ENCODE peak calls at places on chromosomes 3 and 15, in ten cellular contexts. V is natural killer cell treated with Interleukin-12 subunit alpha and Interleukin-12 subunit beta and Interleukin-15 and Interleukin-18, amount 100 ng/mL, for 72 hours; N is left ventricle myocardium inferior; G is activated CD8-positive, alpha-beta memory T cell treated with anti-CD3 and anti-CD28 coated beads for 24 hours; W is PC-9; P is iris pigment epithelial cell; H is GM23338; L is NCI-H2081; X is small intestine; B is GM13976. S is an unnamed sample.

GRCh38 chr15:72319985-72320671 is at the start of gene CELF6:
- DNase-seq in V (peak; percentile 78), N (peak; percentile 69), G (peak; percentile 85), W (peak; percentile 49), P (peak; percentile 81), H (peak; percentile 97), L (peak; percentile 86), X (peak; percentile 59), B (peak; percentile 91), S (peak; percentile 88)

GRCh38 chr15:48722764-48723661 is 77.5 kb upstream of the FBN1 start:
- DNase-seq in V (no peak), N (no peak), G (no peak), W (peak; percentile 85), P (peak; percentile 83), H (no peak), L (no peak), X (no peak), B (no peak), S (no peak)

GRCh38 chr15:90037510-90037860 is 36.4 kb downstream of the ZNF710 start:
- DNase-seq in V (no peak), N (no peak), G (no peak), W (no peak), P (peak; percentile 88), H (no peak), L (no peak), X (no peak), B (no peak), S (no peak)

GRCh38 chr3:30549600-30549999 is 56.8 kb upstream of the TGFBR2 start:
- DNase-seq in V (no peak), N (no peak), G (no peak), W (no peak), P (no peak), H (peak; percentile 74), L (peak; percentile 3), X (no peak), B (no peak), S (no peak)

GRCh38 chr3:16329792-16330061 is 64.7 kb downstream of the OXNAD1 start:
- DNase-seq in V (no peak), N (no peak), G (no peak), W (no peak), P (no peak), H (peak; percentile 56), L (no peak), X (no peak), B (no peak), S (no peak)

GRCh38 chr3:149401215-149401925 is 23.9 kb upstream of the TM4SF1 start:
- DNase-seq in V (no peak), N (no peak), G (no peak), W (peak; percentile 97), P (peak; percentile 90), H (no peak), L (no peak), X (peak; percentile 93), B (no peak), S (no peak)

GRCh38 chr15:58475573-58476524 is 44.1 kb downstream of the LIPC start:
- DNase-seq in V (peak; percentile 64), N (no peak), G (no peak), W (peak; percentile 52), P (peak; percentile 66), H (no peak), L (peak; percentile 14), X (peak; percentile 85), B (no peak), S (no peak)

GRCh38 chr15:66138096-66138783 is 115.3 kb downstream of the MEGF11 start:
- DNase-seq in V (no peak), N (peak; percentile 41), G (no peak), W (no peak), P (no peak), H (no peak), L (no peak), X (no peak), B (no peak), S (peak; percentile 70)

GRCh38 chr3:129481783-129482332 is 41.8 kb downstream of the IFT122 start:
- DNase-seq in V (no peak), N (peak; percentile 50), G (no peak), W (no peak), P (no peak), H (peak; percentile 14), L (no peak), X (no peak), B (no peak), S (peak; percentile 69)

GRCh38 chr15:56759450-56759845 is 26.1 kb upstream of the ZNF280D start:
- DNase-seq in V (no peak), N (peak; percentile 46), G (no peak), W (no peak), P (peak; percentile 99), H (no peak), L (no peak), X (no peak), B (no peak), S (peak; percentile 24)

GRCh38 chr3:193938613-193939012 is 197.3 kb upstream of the HES1 start:
- DNase-seq in V (no peak), N (no peak), G (no peak), W (no peak), P (no peak), H (peak; percentile 48), L (peak; percentile 89), X (no peak), B (no peak), S (no peak)

GRCh38 chr3:48186993-48187578 is 1.1 kb downstream of the CDC25A start:
- DNase-seq in V (no peak), N (no peak), G (no peak), W (no peak), P (peak; percentile 24), H (no peak), L (no peak), X (peak; percentile 18), B (no peak), S (no peak)

GRCh38 chr3:16461463-16462245 is 51.8 kb downstream of the RFTN1 start:
- DNase-seq in V (no peak), N (no peak), G (no peak), W (no peak), P (no peak), H (no peak), L (peak; percentile 89), X (no peak), B (no peak), S (no peak)

GRCh38 chr3:53486961-53487654 is 7.3 kb upstream of the CACNA1D start:
- DNase-seq in V (no peak), N (no peak), G (no peak), W (no peak), P (no peak), H (peak; percentile 63), L (no peak), X (no peak), B (no peak), S (no peak)

GRCh38 chr15:52651868-52652267 is 27.3 kb downstream of the ATOSA start:
- DNase-seq in V (peak; percentile 60), N (peak; percentile 45), G (peak; percentile 66), W (no peak), P (peak; percentile 99), H (peak; percentile 77), L (peak; percentile 83), X (peak; percentile 66), B (no peak), S (peak; percentile 84)

GRCh38 chr3:128068156-128068620 is 16.0 kb downstream of the SEC61A1 start:
- DNase-seq in V (no peak), N (no peak), G (no peak), W (no peak), P (no peak), H (peak; percentile 79), L (peak; percentile 56), X (peak; percentile 35), B (peak; percentile 61), S (no peak)

GRCh38 chr15:90388462-90389182 is 580 bp downstream of the IQGAP1 start:
- DNase-seq in V (peak; percentile 85), N (peak; percentile 72), G (peak; percentile 81), W (no peak), P (peak; percentile 41), H (peak; percentile 60), L (peak; percentile 19), X (peak; percentile 49), B (peak; percentile 64), S (peak; percentile 56)

GRCh38 chr3:45994661-45995369 is 809 bp downstream of the FYCO1 start:
- DNase-seq in V (peak; percentile 80), N (no peak), G (peak; percentile 81), W (no peak), P (peak; percentile 16), H (peak; percentile 30), L (no peak), X (peak; percentile 66), B (peak; percentile 77), S (peak; percentile 38)

GRCh38 chr3:197165890-197166289 is 132.5 kb downstream of the DLG1 start:
- DNase-seq in V (no peak), N (no peak), G (no peak), W (no peak), P (no peak), H (no peak), L (no peak), X (no peak), B (no peak), S (no peak)

GRCh38 chr15:66595937-66596545 is 30.2 kb upstream of the LCTL start:
- DNase-seq in V (no peak), N (no peak), G (no peak), W (peak; percentile 36), P (no peak), H (no peak), L (peak; percentile 48), X (no peak), B (no peak), S (no peak)

GRCh38 chr3:184786271-184787010 is 25.5 kb upstream of the VPS8 start:
- DNase-seq in V (no peak), N (peak; percentile 49), G (peak; percentile 60), W (no peak), P (peak; percentile 82), H (no peak), L (no peak), X (no peak), B (peak; percentile 38), S (peak; percentile 51)

GRCh38 chr3:71031151-71031550 is 552.4 kb downstream of the FOXP1 start:
- DNase-seq in V (no peak), N (no peak), G (no peak), W (no peak), P (no peak), H (no peak), L (no peak), X (no peak), B (no peak), S (no peak)

GRCh38 chr15:49421991-49422390 is 1.1 kb upstream of the FGF7 start:
- DNase-seq in V (no peak), N (peak; percentile 30), G (no peak), W (no peak), P (peak; percentile 66), H (peak; percentile 75), L (peak; percentile 44), X (peak; percentile 54), B (peak; percentile 38), S (peak; percentile 26)

GRCh38 chr15:70852501-70853269 is 1.3 kb downstream of the LARP6 start:
- DNase-seq in V (no peak), N (no peak), G (no peak), W (no peak), P (peak; percentile 86), H (no peak), L (no peak), X (no peak), B (no peak), S (no peak)

GRCh38 chr3:178451799-178452198 is 84.4 kb upstream of the KCNMB2 start:
- DNase-seq in V (no peak), N (no peak), G (no peak), W (no peak), P (no peak), H (peak; percentile 24), L (no peak), X (no peak), B (no peak), S (no peak)

GRCh38 chr15:70856884-70857546 is 3.1 kb upstream of the LARP6 start:
- DNase-seq in V (no peak), N (peak; percentile 62), G (no peak), W (peak; percentile 71), P (peak; percentile 97), H (no peak), L (no peak), X (no peak), B (no peak), S (peak; percentile 69)

GRCh38 chr3:62670351-62670750 is 204.9 kb downstream of the CADPS start:
- DNase-seq in V (no peak), N (no peak), G (no peak), W (no peak), P (peak; percentile 29), H (no peak), L (no peak), X (no peak), B (no peak), S (no peak)

GRCh38 chr3:12758025-12758830 is 831 bp downstream of the TMEM40 start:
- DNase-seq in V (no peak), N (peak; percentile 34), G (no peak), W (peak; percentile 44), P (peak; percentile 78), H (peak; percentile 32), L (no peak), X (no peak), B (peak; percentile 72), S (peak; percentile 66)